ENCODE peak calls at places on chromosomes 5 and 9, in six cellular contexts. A, Z, R, W, F and G are unnamed samples.
A peak's percentile ranks its signal among the peaks of the same experiment; 100 is the strongest.

GRCh38 chr9:97978706-97979105 is 4.4 kb upstream of the ANP32B start:
- DNase-seq in W (no peak), R (no peak), A (no peak), F (no peak), Z (no peak), G (no peak)

GRCh38 chr9:79377315-79377855 is 194.4 kb upstream of the TLE4 start:
- DNase-seq in R (no peak), A (no peak), Z (no peak), W (peak; percentile 22), F (peak; percentile 27), G (no peak)

GRCh38 chr9:127175764-127176163 is 53.3 kb upstream of the ANGPTL2 start:
- DNase-seq in R (no peak), A (no peak), Z (no peak), F (no peak), W (no peak), G (no peak)

GRCh38 chr5:32258406-32258805 is 54.3 kb downstream of the MTMR12 start:
- DNase-seq in R (no peak), Z (no peak), W (no peak), F (no peak), A (no peak), G (no peak)

GRCh38 chr5:176611435-176611834 is 1.5 kb upstream of the GPRIN1 start:
- DNase-seq in F (peak; percentile 94), W (peak; percentile 85), Z (no peak), A (peak; percentile 86), R (peak; percentile 21), G (peak; percentile 68)

GRCh38 chr9:132780230-132781007 is 97.7 kb downstream of the AK8 start:
- DNase-seq in A (no peak), F (no peak), W (no peak), R (no peak), Z (peak; percentile 52), G (no peak)

GRCh38 chr5:140182075-140182709 is 7.2 kb downstream of the CYSTM1 start:
- DNase-seq in R (no peak), A (no peak), W (peak; percentile 54), F (peak; percentile 89), Z (no peak), G (no peak)

GRCh38 chr5:116778015-116778414 is 203.4 kb upstream of the SEMA6A start:
- DNase-seq in W (no peak), R (no peak), A (peak; percentile 39), F (no peak), Z (no peak), G (no peak)

GRCh38 chr9:14768561-14769234 is 46.2 kb upstream of the CER1 start:
- DNase-seq in W (peak; percentile 79), F (peak; percentile 69), Z (peak; percentile 44), A (peak; percentile 72), R (peak; percentile 42), G (peak; percentile 21)

GRCh38 chr9:117178596-117179111 is 236.2 kb downstream of the ASTN2 start:
- DNase-seq in Z (peak; percentile 70), F (no peak), W (no peak), R (no peak), A (peak; percentile 21), G (no peak)

GRCh38 chr9:21873540-21874221 is 71.2 kb downstream of the MTAP start:
- DNase-seq in Z (no peak), W (peak; percentile 36), A (no peak), R (peak; percentile 48), F (peak; percentile 54), G (no peak)

GRCh38 chr9:21931428-21931827 is 62.8 kb downstream of the CDKN2A start:
- DNase-seq in F (peak; percentile 25), W (no peak), Z (no peak), R (no peak), A (no peak), G (no peak)

GRCh38 chr5:8333977-8334376 is 465.0 kb downstream of the MTRR start:
- DNase-seq in R (no peak), W (no peak), Z (no peak), F (no peak), A (no peak), G (no peak)

GRCh38 chr9:117153021-117153420 is 261.8 kb downstream of the ASTN2 start:
- DNase-seq in F (peak; percentile 42), A (no peak), W (peak; percentile 6), R (no peak), Z (no peak), G (no peak)

GRCh38 chr5:54807421-54807820 is 178.0 kb downstream of the ESM1 start:
- DNase-seq in W (peak; percentile 32), R (no peak), Z (no peak), A (no peak), F (peak; percentile 72), G (no peak)

GRCh38 chr9:19127881-19128719 is 808 bp upstream of the PLIN2 start:
- DNase-seq in F (peak; percentile 69), Z (peak; percentile 67), A (peak; percentile 77), R (no peak), W (no peak), G (no peak)
- TF ChIP-seq EZH2phosphoT487 in F (no peak), Z (no peak), A (no peak), R (no peak), W (no peak), G (no peak)

GRCh38 chr9:120935383-120935857 is 8.8 kb upstream of the TRAF1 start:
- DNase-seq in R (no peak), A (no peak), Z (peak; percentile 89), W (peak; percentile 90), F (peak; percentile 77), G (peak; percentile 51)

GRCh38 chr9:120936764-120937122 is 10.1 kb upstream of the TRAF1 start:
- DNase-seq in R (no peak), A (no peak), F (no peak), W (no peak), Z (no peak), G (no peak)

GRCh38 chr9:120937127-120937526 is 10.5 kb upstream of the TRAF1 start:
- DNase-seq in A (no peak), F (no peak), R (no peak), W (no peak), Z (no peak), G (no peak)

GRCh38 chr9:120936011-120936763 is 9.6 kb upstream of the TRAF1 start:
- DNase-seq in R (peak; percentile 83), F (peak; percentile 97), W (peak; percentile 93), A (peak; percentile 90), Z (peak; percentile 83), G (peak; percentile 88)

GRCh38 chr9:120937596-120937995 is 11.0 kb upstream of the TRAF1 start:
- DNase-seq in W (no peak), R (no peak), A (no peak), Z (no peak), F (peak; percentile 40), G (no peak)
- H3K9ac ChIP-seq in W (no peak overlapping the region), R (no peak overlapping the region), A (no peak overlapping the region), Z (peak overlapping the region; percentile 12), F (no peak overlapping the region), G (no peak overlapping the region)

GRCh38 chr9:68873179-68873578 is 140.7 kb downstream of the PRKACG start:
- DNase-seq in Z (no peak), A (no peak), R (no peak), W (no peak), F (no peak), G (no peak)
- H3K4me1 ChIP-seq in Z (no peaks in the 10 kb centered on the region), A (peaks cover 40% of the 10 kb centered on the region), R (no peaks in the 10 kb centered on the region), W (no peaks in the 10 kb centered on the region), F (no peaks in the 10 kb centered on the region), G (no peaks in the 10 kb centered on the region)

DNA sequence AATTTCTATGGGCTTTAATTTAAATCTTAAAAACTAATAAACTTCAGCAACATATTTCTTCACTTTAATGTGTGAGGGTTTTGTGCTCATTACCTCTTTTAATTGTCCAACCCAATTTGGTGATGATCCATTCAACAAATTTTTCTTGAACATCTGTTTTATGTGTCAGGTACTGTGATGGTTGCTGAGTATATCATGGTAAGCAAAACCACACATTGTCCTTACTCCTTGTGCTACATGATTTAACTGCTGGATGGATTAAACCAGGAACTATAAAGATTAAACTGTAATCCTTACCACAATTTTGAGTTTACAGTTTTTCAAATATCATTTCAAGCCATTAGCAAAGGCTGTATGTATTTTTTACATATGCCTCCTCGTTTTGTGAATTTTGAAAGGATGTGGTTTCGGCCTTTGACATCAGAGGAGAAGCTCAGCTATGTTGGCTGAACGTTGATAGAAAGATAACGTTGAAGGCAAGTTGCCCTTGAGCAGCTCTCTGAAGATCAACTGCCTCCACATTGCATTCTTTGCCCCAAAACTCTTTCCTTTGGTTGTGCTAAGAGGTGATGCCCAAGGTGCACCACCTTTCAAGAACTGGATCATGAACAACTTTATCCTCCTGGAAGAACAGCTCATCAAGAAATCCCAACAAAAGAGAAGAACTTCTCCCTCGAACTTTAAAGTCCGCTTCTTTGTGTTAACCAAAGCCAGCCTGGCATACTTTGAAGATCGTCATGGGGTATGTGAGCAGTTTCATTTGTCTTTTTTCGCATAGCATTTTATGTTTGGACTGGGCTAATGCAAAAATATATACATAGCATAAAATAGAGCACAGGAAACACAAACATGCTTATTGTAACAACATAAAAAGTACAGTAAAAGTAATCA is at the start of gene ITK:
- DNase-seq in Z (no peak), R (no peak), F (no peak), W (no peak), A (no peak), G (no peak)
- TF ChIP-seq EZH2phosphoT487 in Z (no peak), R (no peak), F (no peak), W (peak; percentile 16), A (no peak), G (no peak)

GRCh38 chr5:43033845-43034590 is 6.1 kb downstream of the ANXA2R start:
- DNase-seq in Z (no peak), A (peak; percentile 24), W (no peak), F (no peak), R (no peak), G (no peak)
- H3K9ac ChIP-seq in Z (no peak overlapping the region), A (no peak overlapping the region), W (peak overlapping the region; percentile 28), F (no peak overlapping the region), R (no peak overlapping the region), G (no peak overlapping the region)